ENCODE peak calls at places on chromosomes 5 and 9, in four cellular contexts. I, V, H and J are unnamed samples. For H3K4me1, the result is how much of the 10 kb centered on the place peaks cover.

GRCh38 chr5:174520420-174521396 is 203.7 kb upstream of the MSX2 start:
- DNase-seq in I (no peak), H (peak), V (no peak), J (no peak)

GRCh38 chr9:136138566-136138965 is 19.9 kb upstream of the TMEM250 start:
- DNase-seq in I (no peak), V (no peak), H (no peak), J (no peak)

GRCh38 chr5:129909225-129909624 is 5.0 kb downstream of the CHSY3 start:
- DNase-seq in H (no peak), V (no peak), I (no peak), J (no peak)

GRCh38 chr5:59746261-59746765 is 147.2 kb downstream of the PDE4D start:
- DNase-seq in I (no peak), H (peak), V (no peak), J (no peak)

GRCh38 chr9:37197158-37198033 is 77.0 kb downstream of the ZCCHC7 start:
- DNase-seq in H (peak), I (no peak), V (no peak), J (no peak)

GRCh38 chr5:157607371-157608161 is 32.0 kb upstream of the ADAM19 start:
- DNase-seq in H (peak), I (no peak), V (no peak), J (no peak)

GRCh38 chr9:73023025-73023541 is 70.2 kb upstream of the ALDH1A1 start:
- DNase-seq in V (peak), I (peak), H (peak), J (peak)

GRCh38 chr9:81557957-81558791 is 131.2 kb downstream of the TLE1 start:
- DNase-seq in I (no peak), V (no peak), H (peak), J (peak)

GRCh38 chr9:137308102-137308619 is 6.1 kb upstream of the NRARP start:
- DNase-seq in H (no peak), V (peak), I (no peak), J (no peak)

GRCh38 chr5:159552751-159553150 is 222.5 kb upstream of the IL12B start:
- DNase-seq in I (no peak), H (peak), V (no peak), J (no peak)

GRCh38 chr9:114893622-114894021 is 36.8 kb downstream of the TNFSF8 start:
- DNase-seq in I (no peak), V (no peak), H (peak), J (no peak)

GRCh38 chr5:148145916-148146315 is 22.4 kb upstream of the SPINK14 start:
- DNase-seq in I (no peak), V (no peak), H (peak), J (peak)

GRCh38 chr9:98378206-98379193 is 123.1 kb upstream of the TBC1D2 start:
- DNase-seq in V (no peak), I (no peak), H (peak), J (no peak)

GRCh38 chr5:102152906-102153787 is 142.9 kb downstream of the SLCO4C1 start:
- DNase-seq in I (no peak), V (no peak), H (no peak), J (no peak)

GRCh38 chr5:176868731-176869130 is 30.4 kb downstream of the HK3 start:
- DNase-seq in H (no peak), I (no peak), V (no peak), J (no peak)

GRCh38 chr9:108549184-108549583 is 306.6 kb downstream of the ACTL7B start:
- DNase-seq in V (no peak), I (no peak), H (peak), J (peak)

GRCh38 chr5:123000731-123001130 is 35.8 kb downstream of the PPIC start:
- DNase-seq in V (no peak), H (no peak), I (no peak), J (no peak)

GRCh38 chr5:59813761-59814562 is 79.6 kb downstream of the PDE4D start:
- DNase-seq in V (no peak), H (peak), I (peak), J (no peak)

GRCh38 chr9:123335227-123335985 is 20.6 kb upstream of the CRB2 start:
- DNase-seq in I (no peak), V (no peak), H (peak), J (no peak)

GRCh38 chr9:79196606-79197005 is 375.2 kb upstream of the TLE4 start:
- DNase-seq in V (no peak), H (peak), I (no peak), J (no peak)

GRCh38 chr5:36300181-36300926 is 1.3 kb downstream of the RANBP3L start:
- DNase-seq in I (no peak), H (peak), V (no peak), J (peak)

GRCh38 chr9:100595391-100596199 is 17.7 kb downstream of the CAVIN4 start:
- DNase-seq in V (no peak), I (no peak), H (peak), J (peak)

GRCh38 chr5:520850-521226 is 3.4 kb downstream of the SLC9A3 start:
- DNase-seq in I (no peak), V (no peak), H (no peak), J (no peak)

GRCh38 chr9:136058152-136058483 is 37.0 kb downstream of the NACC2 start:
- DNase-seq in V (no peak), I (no peak), H (no peak), J (no peak)

GRCh38 chr9:137273616-137274320 is 3.8 kb upstream of the TOR4A start:
- DNase-seq in H (no peak), V (no peak), I (no peak), J (peak)

GRCh38 chr5:170117736-170118135 is 12.0 kb downstream of the FOXI1 start:
- DNase-seq in I (no peak), H (no peak), V (no peak), J (no peak)

GRCh38 chr5:36298546-36298945 is 3.2 kb downstream of the RANBP3L start:
- DNase-seq in H (no peak), V (no peak), I (no peak), J (no peak)

GRCh38 chr5:95631265-95631957 is 11.5 kb downstream of the GPR150 start:
- DNase-seq in V (no peak), H (peak), I (no peak), J (no peak)

GRCh38 chr5:103881560-103881959 is 319.0 kb upstream of the NUDT12 start:
- DNase-seq in H (no peak), V (no peak), I (no peak), J (no peak)

GRCh38 chr5:64612349-64612961 is 77.8 kb upstream of the SHISAL2B start:
- DNase-seq in I (no peak), V (no peak), H (peak), J (peak)

GRCh38 chr9:4933177-4933576 is 51.9 kb upstream of the JAK2 start:
- DNase-seq in V (peak), H (no peak), I (no peak), J (peak)

GRCh38 chr5:96868603-96869371 is 7.5 kb upstream of the ERAP2 start:
- DNase-seq in I (no peak), H (peak), V (no peak), J (peak)

GRCh38 chr5:72633649-72634048 is 126.4 kb upstream of the ZNF366 start:
- DNase-seq in H (peak), V (no peak), I (no peak), J (no peak)

GRCh38 chr5:42992035-42992570 is 48.0 kb downstream of the ANXA2R start:
- DNase-seq in H (peak), V (peak), I (peak), J (peak)
- TF ChIP-seq POLR2A in H (peak), V (peak), I (peak), J (peak)

GRCh38 chr5:10329808-10330481 is 22.2 kb upstream of the CMBL start:
- DNase-seq in I (no peak), V (no peak), H (peak), J (no peak)
- H3K4me1 ChIP-seq in I (under half), V (under half), H (under half), J (under half)

GRCh38 chr5:6143523-6143922 is 234.8 kb downstream of the MED10 start:
- DNase-seq in H (no peak), V (no peak), I (no peak), J (no peak)

GRCh38 chr5:6142353-6142752 is 236.0 kb downstream of the MED10 start:
- DNase-seq in I (no peak), V (no peak), H (no peak), J (no peak)

GRCh38 chr5:6145616-6146237 is 232.6 kb downstream of the MED10 start:
- DNase-seq in V (no peak), I (no peak), H (no peak), J (no peak)

DNA sequence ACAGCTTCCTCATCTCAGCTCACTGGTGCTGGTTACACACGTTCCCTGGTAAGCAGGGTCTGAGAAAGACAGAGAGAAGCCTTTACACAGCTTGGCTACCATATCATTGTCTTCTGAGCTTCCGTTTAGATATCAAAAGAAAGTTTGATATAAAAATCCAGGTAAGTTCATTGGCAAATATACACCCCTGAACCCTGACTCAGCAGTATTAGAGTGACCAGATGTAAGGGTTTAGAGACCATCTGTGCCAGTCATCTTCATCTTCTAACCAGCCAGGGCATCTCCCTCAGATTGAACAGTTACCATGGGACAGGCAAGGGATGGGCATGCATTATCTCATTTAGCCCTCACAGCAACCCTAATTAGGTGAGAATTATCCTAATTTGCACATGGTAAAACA is 232.1 kb downstream of the MED10 start:
- DNase-seq in V (no peak), H (no peak), I (no peak), J (no peak)
- H3K27ac ChIP-seq in V (no peak), H (no peak), I (no peak), J (no peak)

GRCh38 chr5:109571785-109572184 is 117.9 kb upstream of the MAN2A1 start:
- DNase-seq in V (no peak), I (no peak), H (no peak), J (no peak)

GRCh38 chr5:109567374-109568044 is 122.2 kb upstream of the MAN2A1 start:
- DNase-seq in I (no peak), V (no peak), H (peak), J (no peak)

GRCh38 chr5:109566361-109566760 is 123.4 kb upstream of the MAN2A1 start:
- DNase-seq in V (no peak), I (no peak), H (no peak), J (no peak)

GRCh38 chr5:109575506-109575905 is 114.2 kb upstream of the MAN2A1 start:
- DNase-seq in H (no peak), I (no peak), V (no peak), J (no peak)

DNA sequence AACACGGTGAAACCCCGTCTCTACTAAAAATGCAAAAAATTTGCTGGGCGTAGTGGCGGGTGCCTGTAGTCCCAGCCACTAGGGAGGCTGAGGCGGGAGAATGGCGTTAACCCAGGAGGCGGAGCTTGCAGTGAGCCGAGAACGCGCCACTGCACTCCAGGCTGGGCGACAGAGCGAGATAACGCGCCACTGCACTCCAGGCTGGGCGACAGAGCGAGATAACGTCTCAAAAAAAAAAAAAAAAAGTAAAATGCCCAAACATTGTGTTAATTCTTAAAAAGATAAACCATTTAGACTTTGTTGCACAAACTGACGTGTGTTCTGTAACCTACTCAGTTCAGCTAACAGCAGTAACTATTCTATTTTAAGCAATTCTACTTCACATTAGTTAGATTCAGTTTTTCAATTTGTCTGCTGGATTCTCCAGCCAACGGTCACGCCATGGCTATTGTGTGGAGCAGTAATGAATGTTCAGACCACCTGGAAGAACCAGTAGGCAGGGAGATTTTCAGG is 119.3 kb upstream of the MAN2A1 start:
- DNase-seq in V (no peak), H (no peak), I (no peak), J (no peak)
- TF ChIP-seq POLR2A in V (no peak), H (no peak), I (no peak), J (no peak)

GRCh38 chr9:95017062-95017461 is 290.6 kb downstream of the AOPEP start:
- DNase-seq in V (no peak), H (peak), I (no peak), J (no peak)

GRCh38 chr9:95017661-95018060 is 291.2 kb downstream of the AOPEP start:
- DNase-seq in I (no peak), V (no peak), H (peak), J (no peak)

GRCh38 chr9:95015569-95015968 is 289.1 kb downstream of the AOPEP start:
- DNase-seq in I (no peak), V (no peak), H (no peak), J (no peak)

GRCh38 chr9:95021166-95021886 is 294.8 kb downstream of the AOPEP start:
- DNase-seq in V (no peak), I (no peak), H (no peak), J (no peak)

DNA sequence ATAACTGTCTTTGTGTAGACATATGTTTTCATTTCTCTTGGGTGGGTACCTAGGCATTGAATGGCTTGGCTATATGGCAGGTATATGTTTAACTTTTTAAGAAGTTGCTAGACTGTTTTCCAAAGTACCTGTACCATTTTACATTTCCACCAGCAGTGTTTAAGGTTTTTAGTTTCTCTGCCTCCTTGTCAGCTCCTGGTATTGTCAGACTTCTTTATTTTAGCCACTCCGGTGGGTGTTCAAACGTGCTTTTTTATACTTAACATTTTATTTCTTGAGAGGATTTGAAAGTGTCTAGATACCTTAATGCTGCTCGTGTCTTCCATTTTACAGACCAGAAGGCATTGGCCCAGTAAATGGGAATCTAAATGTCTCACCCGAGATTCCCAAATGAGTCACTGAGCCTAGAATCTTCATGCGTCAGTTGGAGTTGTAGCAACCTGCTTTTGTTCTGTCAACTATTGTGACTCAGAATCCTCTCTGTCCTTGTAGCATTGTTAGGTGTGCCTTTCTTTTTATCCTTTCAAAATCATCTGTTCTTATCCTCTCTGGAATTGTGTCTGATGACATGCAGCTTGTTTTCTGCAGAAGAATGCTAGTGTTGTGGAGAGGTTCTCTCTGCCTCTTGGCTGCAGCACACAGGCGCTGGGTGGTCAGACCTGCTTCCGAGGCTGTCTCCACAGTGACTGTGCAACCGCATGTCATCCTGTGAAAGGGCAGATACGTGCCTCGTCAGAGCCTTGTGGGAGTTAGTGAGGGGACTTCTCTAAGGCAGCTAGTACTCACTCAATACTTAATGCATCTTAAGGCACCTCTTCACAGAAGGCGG is 291.8 kb downstream of the AOPEP start:
- DNase-seq in H (peak), V (no peak), I (peak), J (peak)
- H3K4me1 ChIP-seq in H (under half), V (under half), I (half or more), J (under half)

DNA sequence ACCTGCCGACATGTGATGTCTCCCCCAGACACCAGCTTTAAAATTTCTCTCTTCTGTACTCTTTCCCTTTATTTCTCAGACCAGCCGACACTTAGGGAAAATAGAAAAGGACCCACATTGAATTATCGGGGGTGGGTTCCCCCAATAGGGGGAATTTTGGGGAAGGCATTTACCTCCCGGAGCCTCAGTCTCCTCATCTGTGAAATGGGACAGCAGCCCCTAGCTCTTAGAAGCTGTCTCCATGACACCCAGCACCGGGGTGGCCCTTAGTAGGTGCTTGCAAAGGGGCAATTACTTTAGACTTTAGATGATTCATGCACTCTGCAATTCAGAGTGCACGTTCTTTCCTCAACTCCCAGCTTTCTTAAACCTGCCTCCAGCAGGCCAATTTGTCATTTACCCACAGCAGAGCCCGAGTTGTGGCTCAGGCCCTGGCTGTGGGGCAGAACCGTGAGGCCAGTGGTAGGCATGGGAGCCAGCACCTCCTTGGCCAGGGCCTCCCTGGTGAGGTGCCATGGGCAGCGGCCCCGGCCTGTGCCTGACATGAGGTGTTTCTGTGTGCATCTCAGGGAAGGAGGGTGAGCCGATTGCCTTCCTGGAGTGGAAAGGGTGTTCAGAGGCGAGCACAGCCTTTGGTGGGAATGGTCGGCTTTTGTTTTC is 51.7 kb downstream of the SH3PXD2B start:
- DNase-seq in V (no peak), H (no peak), I (no peak), J (no peak)
- H3K27ac ChIP-seq in V (peak), H (peak), I (peak), J (peak)

GRCh38 chr9:134779640-134780039 is 101.0 kb upstream of the FCN2 start:
- DNase-seq in I (no peak), V (no peak), H (no peak), J (no peak)
- TF ChIP-seq POLR2A in I (no peak), V (no peak), H (no peak), J (no peak)

GRCh38 chr5:107463731-107464130 is 207.0 kb downstream of the EFNA5 start:
- DNase-seq in V (no peak), H (no peak), I (no peak), J (no peak)
- H3K4me1 ChIP-seq in V (under half), H (under half), I (under half), J (under half)

GRCh38 chr5:139689631-139690384 is 41.7 kb downstream of the CXXC5 start:
- DNase-seq in H (no peak), I (no peak), V (no peak), J (no peak)

GRCh38 chr5:139691275-139691629 is 43.1 kb downstream of the CXXC5 start:
- DNase-seq in I (no peak), V (no peak), H (no peak), J (no peak)

GRCh38 chr5:139692148-139692547 is 44.0 kb downstream of the CXXC5 start:
- DNase-seq in V (no peak), I (no peak), H (no peak), J (no peak)

GRCh38 chr5:139688712-139689413 is 40.7 kb downstream of the CXXC5 start:
- DNase-seq in I (no peak), V (no peak), H (no peak), J (no peak)

DNA sequence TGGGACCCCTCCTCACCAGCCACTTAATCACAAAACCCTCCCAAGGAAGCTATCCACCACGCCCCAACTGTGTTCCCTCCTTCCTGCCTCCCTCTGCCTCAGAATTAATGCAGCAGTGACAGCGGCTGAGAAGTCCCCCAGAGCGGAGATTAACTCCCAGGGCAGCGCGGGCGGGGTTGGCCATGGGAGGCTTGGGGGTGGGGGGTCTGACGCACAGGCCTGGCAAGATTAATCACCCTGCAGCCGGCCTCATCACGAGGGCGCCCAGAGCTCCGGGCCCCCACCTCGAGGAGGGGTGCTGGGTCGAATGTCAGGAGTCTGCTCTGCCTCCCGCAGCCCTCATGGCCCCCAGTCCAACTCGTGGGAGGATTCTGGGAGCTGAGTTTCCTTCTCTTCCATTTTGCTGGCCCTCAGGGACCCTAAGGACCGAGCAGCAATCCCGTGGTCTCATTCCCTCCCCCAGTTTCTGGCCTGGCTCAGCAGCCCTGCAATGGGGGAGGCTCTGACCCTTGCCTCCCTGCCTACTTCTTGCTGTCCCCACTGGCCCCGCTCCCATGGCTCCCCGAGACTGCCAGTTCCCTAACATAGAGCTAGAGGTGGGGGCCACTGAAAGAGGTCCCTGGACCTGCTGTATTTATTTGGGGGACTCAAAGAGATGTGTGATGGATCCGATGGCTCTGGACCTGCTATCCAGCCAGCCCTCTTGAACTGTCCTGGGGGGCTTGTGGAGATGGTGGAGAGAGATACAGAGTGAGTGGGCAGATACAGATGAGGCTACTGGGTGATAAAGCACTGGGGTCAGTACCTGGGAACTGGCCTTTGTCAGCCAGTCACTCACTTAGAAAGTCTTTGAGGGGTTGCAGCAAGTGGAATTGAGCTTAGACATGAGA is 42.5 kb downstream of the CXXC5 start:
- DNase-seq in I (no peak), H (peak), V (peak), J (no peak)
- H3K27ac ChIP-seq in I (peak), H (peak), V (no peak), J (no peak)